ENCODE peak calls at places on chromosomes 2 and 18, in six cellular contexts. N is HCT116, H is IMR-90, O is heart left ventricle, X is uterus, I is A549. P is an unnamed sample.

GRCh38 chr2:202762546-202762945 is 109.0 kb downstream of the ICA1L start:
- DNase-seq in N (no peak), H (no peak), O (no peak), X (no peak), I (no peak), P (no peak)

GRCh38 chr2:219073413-219074129 is 12.8 kb upstream of the IHH start:
- DNase-seq in N (peak), H (peak), O (no peak), X (no peak), I (peak), P (no peak)

GRCh38 chr2:231554748-231555545 is 24.7 kb upstream of the NMUR1 start:
- DNase-seq in N (no peak), H (peak), O (peak), X (peak), I (peak), P (no peak)

GRCh38 chr18:62716679-62717058 is 1.3 kb downstream of the PHLPP1 start:
- DNase-seq in N (no peak), H (no peak), O (peak), X (peak), I (peak), P (no peak)

GRCh38 chr2:159185401-159186130 is 100.9 kb downstream of the WDSUB1 start:
- DNase-seq in N (peak), H (peak), O (no peak), X (no peak), I (peak), P (no peak)

GRCh38 chr18:47901624-47902362 is 28.7 kb downstream of the SMAD2 start:
- DNase-seq in N (no peak), H (no peak), O (no peak), X (no peak), I (no peak), P (no peak)

GRCh38 chr18:39660141-39660540 is 2094.5 kb upstream of the CELF4 start:
- DNase-seq in N (no peak), H (peak), O (no peak), X (no peak), I (no peak), P (no peak)

GRCh38 chr2:137809837-137810236 is 154.4 kb upstream of the HNMT start:
- DNase-seq in N (no peak), H (no peak), O (no peak), X (no peak), I (no peak), P (no peak)

GRCh38 chr2:192267484-192267883 is 72.8 kb upstream of the TMEFF2 start:
- DNase-seq in N (no peak), H (peak), O (no peak), X (no peak), I (peak), P (no peak)

GRCh38 chr2:160353166-160353565 is 140.4 kb downstream of the RBMS1 start:
- DNase-seq in N (no peak), H (no peak), O (no peak), X (no peak), I (peak), P (no peak)

GRCh38 chr2:74021407-74021755 is 36.7 kb downstream of the TET3 start:
- DNase-seq in N (no peak), H (no peak), O (no peak), X (no peak), I (no peak), P (no peak)

GRCh38 chr2:3290655-3291054 is 87.0 kb downstream of the EIPR1 start:
- DNase-seq in N (no peak), H (no peak), O (no peak), X (no peak), I (no peak), P (peak)

GRCh38 chr2:230323385-230324106 is 3.4 kb upstream of the SP140L start:
- DNase-seq in N (peak), H (no peak), O (no peak), X (no peak), I (peak), P (no peak)

GRCh38 chr2:85843543-85843942 is 45.2 kb downstream of the ST3GAL5 start:
- DNase-seq in N (no peak), H (no peak), O (no peak), X (no peak), I (peak), P (no peak)

GRCh38 chr2:28736034-28736433 is 15.6 kb upstream of the PPP1CB start:
- DNase-seq in N (no peak), H (no peak), O (peak), X (peak), I (no peak), P (no peak)

GRCh38 chr2:66547113-66547512 is 112.2 kb downstream of the MEIS1 start:
- DNase-seq in N (no peak), H (peak), O (no peak), X (no peak), I (no peak), P (no peak)

GRCh38 chr2:66550826-66551225 is 115.9 kb downstream of the MEIS1 start:
- DNase-seq in N (no peak), H (no peak), O (no peak), X (no peak), I (no peak), P (no peak)

GRCh38 chr2:66548422-66548821 is 113.5 kb downstream of the MEIS1 start:
- DNase-seq in N (no peak), H (no peak), O (no peak), X (no peak), I (no peak), P (no peak)

GRCh38 chr2:66545227-66545626 is 110.3 kb downstream of the MEIS1 start:
- DNase-seq in N (no peak), H (no peak), O (no peak), X (no peak), I (no peak), P (no peak)

DNA sequence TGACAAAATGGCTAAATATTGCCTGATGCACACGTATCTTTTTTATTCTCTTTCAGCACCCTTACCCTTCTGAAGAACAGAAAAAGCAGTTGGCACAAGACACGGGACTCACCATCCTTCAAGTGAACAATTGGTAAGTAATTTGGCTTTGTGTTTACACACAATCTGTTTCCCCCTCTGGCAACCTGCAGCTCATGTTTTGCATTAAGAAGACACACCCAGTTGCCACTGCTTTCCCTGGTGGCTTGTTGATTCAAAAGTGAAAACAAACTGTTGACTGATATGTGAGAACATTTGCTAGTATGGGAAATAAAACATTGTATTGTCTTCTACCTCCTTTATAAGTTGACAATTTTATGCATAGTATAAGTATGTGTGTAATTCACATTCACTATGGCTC is 113.0 kb downstream of the MEIS1 start:
- DNase-seq in N (no peak), H (no peak), O (no peak), X (no peak), I (no peak), P (no peak)
- TF ChIP-seq POLR2A in N (no peak), H (no peak), O (no peak), X (no peak), I (no peak), P (no peak)

DNA sequence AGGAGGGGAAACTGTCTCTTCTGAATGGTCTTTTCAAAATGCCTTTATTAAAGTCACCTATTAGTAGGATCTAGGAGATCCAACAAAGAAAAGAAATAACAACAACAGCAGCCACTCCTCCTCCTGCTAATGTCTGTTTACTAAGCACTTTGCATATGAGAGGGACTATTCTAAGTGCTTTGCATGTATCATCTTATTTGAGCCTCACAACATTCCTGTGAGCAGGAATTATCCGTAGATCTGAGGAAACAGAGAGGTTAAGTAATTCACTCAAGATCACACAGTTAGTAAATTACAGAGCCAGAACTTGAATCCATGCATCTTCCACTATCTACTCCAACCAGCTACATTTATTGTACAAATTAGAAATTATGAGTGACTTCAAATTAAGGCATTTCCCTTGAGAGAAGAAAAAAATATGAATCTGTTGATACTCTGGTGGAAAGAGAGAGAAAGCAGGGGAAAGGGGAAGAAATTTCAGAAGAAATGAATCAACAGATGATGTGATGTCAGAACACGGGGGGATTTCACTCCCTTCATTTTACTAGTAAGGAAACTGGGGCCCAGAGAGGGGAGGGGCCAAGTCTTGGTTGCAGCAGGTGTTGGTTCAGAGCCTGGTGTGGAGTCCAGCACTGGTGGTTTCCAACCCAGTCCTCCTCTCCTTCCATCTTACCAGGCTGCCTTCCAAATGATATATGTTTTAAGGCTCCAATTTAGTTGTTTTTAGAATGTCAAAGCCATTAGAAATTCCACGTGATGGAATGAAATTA is 49.7 kb downstream of the TSN start:
- DNase-seq in N (no peak), H (no peak), O (no peak), X (no peak), I (no peak), P (no peak)
- H3K4me3 ChIP-seq in N (no peak), H (no peak), O (no peak), X (no peak), I (no peak), P (no peak)

GRCh38 chr2:88754585-88755305 is 63.3 kb downstream of the RPIA start:
- DNase-seq in N (no peak), H (no peak), O (no peak), X (no peak), I (no peak), P (no peak)
- TF ChIP-seq POLR2A in N (no peak), H (no peak), O (no peak), X (no peak), I (no peak), P (no peak)

GRCh38 chr18:2978208-2978607 is 34.7 kb downstream of the LPIN2 start:
- DNase-seq in N (no peak), H (no peak), O (no peak), X (no peak), I (no peak), P (no peak)
- H3K4me3 ChIP-seq in N (no peak), H (peak), O (peak), X (no peak), I (no peak), P (no peak)

GRCh38 chr2:677056-677949 is at the start of gene TMEM18:
- DNase-seq in N (peak), H (peak), O (peak), X (peak), I (peak), P (peak)
- TF ChIP-seq POLR2A in N (peak), H (peak), O (peak), X (peak), I (peak), P (peak)